ENCODE peak calls at places on chromosomes 5 and 9, in five cellular contexts. One of them, this sample, is unnamed. For H3K9me3 and H3K36me3, the result is how much of the 10 kb centered on the place peaks cover.

GRCh38 chr5:29024052-29024451 is 1985.7 kb upstream of the CDH9 start:
- DNase-seq in neural progenitor cell: no peak
- DNase-seq in IMR-90: no peak
- DNase-seq in CD4-positive, alpha-beta memory T cell: no peak
- DNase-seq in lung: no peak
- DNase-seq in this sample: no peak

GRCh38 chr5:171965740-171966139 is 40.7 kb downstream of the FBXW11 start:
- DNase-seq in IMR-90: no peak
- DNase-seq in CD4-positive, alpha-beta memory T cell: no peak
- DNase-seq in neural progenitor cell: no peak
- DNase-seq in lung: no peak
- DNase-seq in this sample: no peak

GRCh38 chr9:137044502-137045177 is 1.3 kb downstream of the NPDC1 start:
- DNase-seq in CD4-positive, alpha-beta memory T cell: no peak
- DNase-seq in IMR-90: no peak
- DNase-seq in lung: no peak
- DNase-seq in neural progenitor cell: no peak
- DNase-seq in this sample: peak

GRCh38 chr5:463952-464351 is 21.0 kb downstream of the EXOC3 start:
- DNase-seq in neural progenitor cell: no peak
- DNase-seq in IMR-90: no peak
- DNase-seq in lung: no peak
- DNase-seq in CD4-positive, alpha-beta memory T cell: peak
- DNase-seq in this sample: no peak

GRCh38 chr5:147226512-147226911 is 8.3 kb upstream of the STK32A start:
- DNase-seq in lung: no peak
- DNase-seq in CD4-positive, alpha-beta memory T cell: no peak
- DNase-seq in neural progenitor cell: no peak
- DNase-seq in IMR-90: no peak
- DNase-seq in this sample: no peak

GRCh38 chr5:137856201-137856600 is 11.5 kb upstream of the MYOT start:
- DNase-seq in CD4-positive, alpha-beta memory T cell: no peak
- DNase-seq in IMR-90: no peak
- DNase-seq in lung: no peak
- DNase-seq in neural progenitor cell: no peak
- DNase-seq in this sample: no peak

GRCh38 chr5:89436464-89436863 is 553.5 kb upstream of the MEF2C start:
- DNase-seq in neural progenitor cell: no peak
- DNase-seq in CD4-positive, alpha-beta memory T cell: no peak
- DNase-seq in IMR-90: no peak
- DNase-seq in lung: no peak
- DNase-seq in this sample: no peak

GRCh38 chr5:164224772-164225171 is 719.4 kb downstream of the MAT2B start:
- DNase-seq in CD4-positive, alpha-beta memory T cell: no peak
- DNase-seq in IMR-90: no peak
- DNase-seq in lung: no peak
- DNase-seq in neural progenitor cell: no peak
- DNase-seq in this sample: no peak

GRCh38 chr5:66742896-66743247 is 146.7 kb downstream of the MAST4 start:
- DNase-seq in CD4-positive, alpha-beta memory T cell: no peak
- DNase-seq in neural progenitor cell: no peak
- DNase-seq in IMR-90: no peak
- DNase-seq in lung: no peak
- DNase-seq in this sample: no peak

GRCh38 chr9:37994639-37995347 is 74.2 kb downstream of the SHB start:
- DNase-seq in CD4-positive, alpha-beta memory T cell: no peak
- DNase-seq in IMR-90: peak
- DNase-seq in lung: peak
- DNase-seq in neural progenitor cell: no peak
- DNase-seq in this sample: peak

GRCh38 chr9:570187-570586 is 271.3 kb upstream of the DMRT1 start:
- DNase-seq in lung: no peak
- DNase-seq in CD4-positive, alpha-beta memory T cell: no peak
- DNase-seq in IMR-90: no peak
- DNase-seq in neural progenitor cell: no peak
- DNase-seq in this sample: no peak
- H3K4me3 ChIP-seq in lung: no peak
- H3K4me3 ChIP-seq in CD4-positive, alpha-beta memory T cell: no peak
- H3K4me3 ChIP-seq in IMR-90: no peak
- H3K4me3 ChIP-seq in neural progenitor cell: no peak
- H3K4me3 ChIP-seq in this sample: no peak

DNA sequence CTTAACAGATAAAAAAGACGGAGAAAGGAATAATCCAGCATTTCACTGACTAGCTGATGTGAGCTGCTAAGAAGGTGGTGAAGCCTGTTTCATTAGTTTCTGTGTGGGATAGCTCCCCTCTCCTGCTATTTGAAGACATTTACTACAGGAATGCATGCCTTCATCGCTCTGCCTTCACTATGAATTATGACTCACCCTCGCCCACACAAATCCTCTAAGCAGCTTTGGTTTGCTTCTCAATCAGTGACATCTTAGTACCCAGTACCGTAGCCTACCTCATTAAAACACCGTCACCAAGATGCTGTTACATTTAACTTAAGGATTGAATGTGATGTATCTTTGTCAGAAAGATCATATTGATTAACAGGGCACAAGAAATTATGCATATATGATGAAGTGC is 468.9 kb downstream of the ICE1 start:
- DNase-seq in CD4-positive, alpha-beta memory T cell: no peak
- DNase-seq in IMR-90: no peak
- DNase-seq in neural progenitor cell: no peak
- DNase-seq in lung: no peak
- DNase-seq in this sample: peak
- H3K9me3 ChIP-seq in CD4-positive, alpha-beta memory T cell: under half
- H3K9me3 ChIP-seq in IMR-90: under half
- H3K9me3 ChIP-seq in neural progenitor cell: under half
- H3K9me3 ChIP-seq in lung: under half
- H3K9me3 ChIP-seq in this sample: under half

GRCh38 chr5:73564018-73564417 is 1.4 kb downstream of the ANKRA2 start:
- DNase-seq in IMR-90: no peak
- DNase-seq in CD4-positive, alpha-beta memory T cell: no peak
- DNase-seq in lung: no peak
- DNase-seq in neural progenitor cell: no peak
- DNase-seq in this sample: no peak
- H3K36me3 ChIP-seq in IMR-90: under half
- H3K36me3 ChIP-seq in CD4-positive, alpha-beta memory T cell: under half
- H3K36me3 ChIP-seq in lung: under half
- H3K36me3 ChIP-seq in neural progenitor cell: under half
- H3K36me3 ChIP-seq in this sample: under half

GRCh38 chr5:75612211-75612579 is 942 bp downstream of the ANKDD1B start:
- DNase-seq in neural progenitor cell: peak
- DNase-seq in IMR-90: no peak
- DNase-seq in lung: no peak
- DNase-seq in CD4-positive, alpha-beta memory T cell: no peak
- DNase-seq in this sample: no peak

GRCh38 chr5:75611324-75612210 is at the start of gene ANKDD1B:
- DNase-seq in CD4-positive, alpha-beta memory T cell: no peak
- DNase-seq in lung: no peak
- DNase-seq in neural progenitor cell: peak
- DNase-seq in IMR-90: peak
- DNase-seq in this sample: peak

GRCh38 chr5:75616286-75616810 is 5.1 kb downstream of the ANKDD1B start:
- DNase-seq in neural progenitor cell: peak
- DNase-seq in IMR-90: no peak
- DNase-seq in lung: no peak
- DNase-seq in CD4-positive, alpha-beta memory T cell: no peak
- DNase-seq in this sample: no peak

GRCh38 chr5:75616961-75617660 is 5.9 kb downstream of the ANKDD1B start:
- DNase-seq in lung: no peak
- DNase-seq in CD4-positive, alpha-beta memory T cell: no peak
- DNase-seq in IMR-90: no peak
- DNase-seq in neural progenitor cell: peak
- DNase-seq in this sample: no peak

DNA sequence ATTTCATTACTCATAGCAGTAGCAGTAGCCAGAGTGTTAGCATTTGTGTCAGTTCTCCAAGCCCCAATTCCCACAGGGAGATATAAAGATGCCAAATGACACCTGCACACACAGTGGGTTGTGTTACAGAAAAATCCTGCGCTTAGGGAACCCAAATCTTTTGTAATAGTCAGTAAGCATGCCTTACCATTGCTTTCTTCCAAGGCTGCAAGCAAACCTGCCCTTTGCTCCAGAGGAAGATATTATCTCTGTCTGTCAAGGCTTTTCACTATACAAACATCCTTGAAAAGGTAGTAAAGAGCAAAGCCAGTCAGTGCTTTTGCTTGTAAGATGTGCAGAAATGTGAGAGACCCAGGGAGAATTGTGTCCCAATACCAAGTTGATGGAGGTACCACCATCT is 2.9 kb downstream of the ANKDD1B start:
- DNase-seq in CD4-positive, alpha-beta memory T cell: no peak
- DNase-seq in lung: no peak
- DNase-seq in neural progenitor cell: no peak
- DNase-seq in IMR-90: no peak
- DNase-seq in this sample: no peak
- H3K4me3 ChIP-seq in CD4-positive, alpha-beta memory T cell: no peak
- H3K4me3 ChIP-seq in lung: no peak
- H3K4me3 ChIP-seq in neural progenitor cell: no peak
- H3K4me3 ChIP-seq in IMR-90: no peak
- H3K4me3 ChIP-seq in this sample: no peak